ENCODE peak calls at places on chromosomes 5 and 9, in six cellular contexts. L is stimulated activated CD8-positive, alpha-beta memory T cell treated with anti-CD3 and anti-CD28 coated beads, Interleukin-15, amount 100 ng/mL, for 4 hours; M is NCI-H748 treated with DMSO at 0.1 percent for 48 hours; Z is myocyte; K is MM.1S; S is endothelial cell. Q is an unnamed sample.

GRCh38 chr5:142311725-142312124 is 13.1 kb downstream of the SPRY4 start:
- DNase-seq in L (no peak), M (no peak), Z (no peak), K (no peak), S (no peak), Q (no peak)

GRCh38 chr9:134551657-134552348 is 89.8 kb upstream of the COL5A1 start:
- DNase-seq in L (no peak), M (no peak), Z (peak), K (no peak), S (no peak), Q (no peak)

GRCh38 chr5:67770431-67771025 is 445.0 kb upstream of the PIK3R1 start:
- DNase-seq in L (no peak), M (no peak), Z (no peak), K (no peak), S (no peak), Q (no peak)

GRCh38 chr9:120643096-120643495 is 63.1 kb upstream of the CDK5RAP2 start:
- DNase-seq in L (no peak), M (no peak), Z (no peak), K (no peak), S (no peak), Q (no peak)

GRCh38 chr5:164784230-164784629 is 1278.8 kb downstream of the MAT2B start:
- DNase-seq in L (no peak), M (no peak), Z (no peak), K (no peak), S (no peak), Q (no peak)

GRCh38 chr5:148725675-148726074 is 71.3 kb upstream of the HTR4 start:
- DNase-seq in L (no peak), M (no peak), Z (no peak), K (no peak), S (no peak), Q (no peak)

GRCh38 chr5:68587181-68587580 is 371.6 kb downstream of the PIK3R1 start:
- DNase-seq in L (no peak), M (no peak), Z (no peak), K (no peak), S (no peak), Q (no peak)

GRCh38 chr5:175383350-175383749 is 60.6 kb downstream of the DRD1 start:
- DNase-seq in L (no peak), M (peak), Z (no peak), K (no peak), S (no peak), Q (no peak)

GRCh38 chr5:132471006-132471907 is 19.3 kb downstream of the IRF1 start:
- DNase-seq in L (no peak), M (peak), Z (no peak), K (no peak), S (no peak), Q (no peak)

GRCh38 chr9:131485728-131486381 is 16.9 kb upstream of the POMT1 start:
- DNase-seq in L (no peak), M (no peak), Z (no peak), K (peak), S (no peak), Q (no peak)

GRCh38 chr5:180817847-180818246 is 15.2 kb upstream of the MGAT1 start:
- DNase-seq in L (no peak), M (no peak), Z (peak), K (no peak), S (no peak), Q (no peak)

GRCh38 chr5:151082274-151082902 is 1.6 kb upstream of the TNIP1 start:
- DNase-seq in L (no peak), M (peak), Z (peak), K (no peak), S (peak), Q (no peak)

GRCh38 chr9:2043881-2044462 is 28.8 kb downstream of the SMARCA2 start:
- DNase-seq in L (no peak), M (no peak), Z (no peak), K (no peak), S (no peak), Q (no peak)

GRCh38 chr9:78239506-78239905 is 3.6 kb downstream of the CEP78 start:
- DNase-seq in L (no peak), M (peak), Z (no peak), K (no peak), S (no peak), Q (no peak)

GRCh38 chr9:131254107-131254491 is 22.2 kb downstream of the FAM78A start:
- DNase-seq in L (no peak), M (no peak), Z (peak), K (no peak), S (no peak), Q (no peak)

GRCh38 chr9:104854613-104855012 is 73.3 kb downstream of the ABCA1 start:
- DNase-seq in L (no peak), M (peak), Z (no peak), K (no peak), S (no peak), Q (no peak)

GRCh38 chr9:122552812-122553211 is at the start of gene OR1N2:
- DNase-seq in L (no peak), M (no peak), Z (no peak), K (no peak), S (no peak), Q (no peak)

GRCh38 chr9:127303830-127304229 is 39.3 kb downstream of the GARNL3 start:
- DNase-seq in L (no peak), M (no peak), Z (no peak), K (no peak), S (no peak), Q (no peak)

GRCh38 chr5:18000744-18001143 is 366.5 kb downstream of the TAF11L14 start:
- DNase-seq in L (no peak), M (no peak), Z (no peak), K (no peak), S (no peak), Q (no peak)

GRCh38 chr9:78620764-78621163 is 323.8 kb downstream of the PSAT1 start:
- DNase-seq in L (no peak), M (no peak), Z (no peak), K (no peak), S (no peak), Q (no peak)

GRCh38 chr5:169548315-169548714 is 35.3 kb upstream of the SPDL1 start:
- DNase-seq in L (no peak), M (no peak), Z (peak), K (no peak), S (no peak), Q (peak)

GRCh38 chr9:26148128-26148527 is 469.9 kb upstream of the TUSC1 start:
- DNase-seq in L (no peak), M (no peak), Z (no peak), K (no peak), S (no peak), Q (no peak)

GRCh38 chr5:96312383-96312782 is 120.7 kb downstream of the PCSK1 start:
- DNase-seq in L (no peak), M (no peak), Z (peak), K (peak), S (no peak), Q (no peak)

GRCh38 chr5:147234825-147235635 is at the start of gene STK32A:
- DNase-seq in L (no peak), M (peak), Z (peak), K (peak), S (peak), Q (no peak)

GRCh38 chr5:32231241-32231640 is 57.1 kb upstream of the GOLPH3 start:
- DNase-seq in L (no peak), M (no peak), Z (no peak), K (no peak), S (no peak), Q (no peak)

GRCh38 chr5:139445325-139446170 is 6.2 kb upstream of the DNAJC18 start:
- DNase-seq in L (no peak), M (no peak), Z (no peak), K (no peak), S (no peak), Q (no peak)